ENCODE peak calls at places on chromosomes 6 and 20, in ten cellular contexts. T is prostate gland, N is fibroblast of lung, H is body of pancreas, P is heart left ventricle, L is Peyer's patch, Z is colonic mucosa, Y is transverse colon, D is neural progenitor cell, I is esophagus squamous epithelium. V is an unnamed sample. For H3K36me3, the result is how much of the 10 kb centered on the place peaks cover.

GRCh38 chr6:80566361-80566760 is 459.9 kb downstream of the BCKDHB start:
- DNase-seq in T (no peak), N (no peak), Y (no peak), L (no peak), H (no peak), D (no peak), Z (no peak), I (no peak), P (no peak), V (no peak)

GRCh38 chr6:36962874-36963273 is 8.3 kb downstream of the PI16 start:
- DNase-seq in I (no peak), D (peak), N (peak), P (peak), T (no peak), H (peak), Z (peak), Y (peak), L (peak), V (peak)

GRCh38 chr20:22338140-22338708 is 246.1 kb downstream of the FOXA2 start:
- DNase-seq in P (no peak), N (no peak), Y (no peak), D (no peak), T (no peak), Z (no peak), I (no peak), H (no peak), L (no peak), V (no peak)

GRCh38 chr20:63077705-63078104 is 70.9 kb upstream of the BHLHE23 start:
- DNase-seq in T (no peak), L (no peak), N (no peak), Y (no peak), Z (no peak), P (no peak), H (no peak), I (no peak), D (no peak), V (no peak)

GRCh38 chr6:71258078-71258866 is 30.3 kb upstream of the OGFRL1 start:
- DNase-seq in L (no peak), H (no peak), Y (no peak), N (no peak), P (no peak), D (no peak), I (no peak), T (no peak), Z (no peak), V (no peak)

GRCh38 chr6:163231356-163232014 is 183.0 kb upstream of the QKI start:
- DNase-seq in D (no peak), N (no peak), T (no peak), Z (no peak), H (no peak), P (no peak), L (no peak), Y (no peak), I (no peak), V (peak)

GRCh38 chr6:27672113-27672799 is 199.4 kb upstream of the ZNF184 start:
- DNase-seq in Z (peak), P (no peak), Y (peak), T (no peak), L (no peak), N (peak), I (no peak), H (no peak), D (peak), V (peak)

GRCh38 chr6:6234963-6235362 is 85.5 kb downstream of the F13A1 start:
- DNase-seq in N (no peak), T (no peak), P (no peak), Z (no peak), Y (no peak), H (no peak), D (no peak), L (no peak), I (no peak), V (no peak)

GRCh38 chr6:121839891-121840290 is 404.4 kb downstream of the GJA1 start:
- DNase-seq in P (no peak), Y (no peak), N (no peak), L (no peak), Z (no peak), D (no peak), H (no peak), I (no peak), T (no peak), V (peak)

GRCh38 chr20:57004416-57004815 is 262.0 kb downstream of the BMP7 start:
- DNase-seq in D (no peak), L (no peak), N (no peak), Z (no peak), T (no peak), H (no peak), I (no peak), P (no peak), Y (no peak), V (no peak)

GRCh38 chr20:15702161-15702560 is 871.1 kb downstream of the KIF16B start:
- DNase-seq in H (no peak), N (peak), L (no peak), T (no peak), I (no peak), D (no peak), Z (no peak), P (no peak), Y (no peak), V (peak)

GRCh38 chr6:23349521-23350147 is 776.4 kb upstream of the NRSN1 start:
- DNase-seq in Y (no peak), Z (no peak), N (peak), I (no peak), D (no peak), H (no peak), P (no peak), T (no peak), L (no peak), V (peak)

GRCh38 chr6:164578616-164579015 is 730.8 kb downstream of the C6orf118 start:
- DNase-seq in Z (no peak), T (no peak), L (no peak), P (no peak), I (no peak), H (no peak), Y (no peak), N (no peak), D (no peak), V (no peak)

GRCh38 chr6:16403831-16404230 is 165.4 kb downstream of the GMPR start:
- DNase-seq in T (no peak), Y (no peak), Z (no peak), L (no peak), I (no peak), P (no peak), H (no peak), D (no peak), N (peak), V (no peak)
- TF ChIP-seq CTCF in T (no peak), Y (no peak), Z (no peak), L (no peak), I (no peak), P (peak), H (no peak), D (no peak), N (peak), V (no peak)

DNA sequence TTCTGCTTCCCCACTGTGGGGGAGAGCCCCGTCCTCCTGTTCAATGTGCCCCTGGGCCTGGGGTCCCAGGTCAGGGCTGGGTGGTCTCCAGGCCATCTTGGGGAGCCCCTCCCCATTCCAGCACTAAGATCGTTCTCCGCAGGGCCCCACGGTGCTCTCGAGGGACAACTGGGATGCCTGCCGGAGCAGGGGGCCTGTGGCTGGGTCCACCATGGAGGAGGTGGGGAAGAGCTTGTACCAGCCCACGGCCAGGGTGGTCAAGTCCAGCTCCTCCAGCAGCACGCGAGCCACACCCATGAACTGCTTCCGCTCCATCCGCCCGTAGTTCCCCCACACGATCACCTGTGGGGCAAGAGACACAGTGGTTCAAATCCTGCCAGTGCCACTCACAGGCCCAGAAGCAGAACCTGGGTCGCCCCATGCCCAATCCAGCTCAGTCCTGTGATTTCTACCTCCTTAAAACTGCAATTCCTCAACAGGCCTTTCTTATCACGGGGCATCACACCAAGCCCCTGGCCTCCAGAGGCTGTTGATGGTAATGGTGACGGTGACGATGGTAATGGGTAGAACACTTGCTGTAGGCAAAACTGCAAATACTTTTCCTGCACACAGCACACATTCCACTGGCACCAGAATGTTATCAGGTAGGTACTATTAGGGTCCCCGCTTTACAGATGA is 10.5 kb downstream of the KCNK15 start:
- DNase-seq in L (no peak), P (no peak), Y (no peak), Z (no peak), T (no peak), D (no peak), I (no peak), N (no peak), H (no peak), V (no peak)
- H3K36me3 ChIP-seq in L (under half), P (under half), Y (under half), Z (under half), T (under half), D (under half), I (under half), N (under half), H (under half), V (under half)

GRCh38 chr6:154507209-154507898 is 3.1 kb downstream of the CNKSR3 start:
- DNase-seq in T (no peak), D (no peak), L (no peak), Y (no peak), H (no peak), P (no peak), N (no peak), I (no peak), Z (peak), V (no peak)

GRCh38 chr6:154510144-154510905 is at the start of gene CNKSR3:
- DNase-seq in N (peak), I (no peak), D (peak), Y (peak), H (peak), L (peak), P (peak), Z (peak), T (peak), V (peak)

GRCh38 chr6:154509421-154510143 is 903 bp downstream of the CNKSR3 start:
- DNase-seq in Z (peak), N (peak), L (peak), Y (peak), P (peak), I (no peak), H (peak), D (peak), T (peak), V (no peak)

GRCh38 chr6:154506108-154506507 is 4.4 kb downstream of the CNKSR3 start:
- DNase-seq in L (no peak), P (no peak), H (no peak), I (no peak), Z (no peak), T (no peak), N (no peak), D (no peak), Y (no peak), V (no peak)

GRCh38 chr6:154508573-154509375 is 1.7 kb downstream of the CNKSR3 start:
- DNase-seq in N (peak), Y (peak), Z (peak), D (no peak), T (peak), L (peak), I (no peak), P (no peak), H (no peak), V (peak)
- H3K4me3 ChIP-seq in N (peak), Y (peak), Z (peak), D (peak), T (peak), L (peak), I (peak), P (peak), H (peak), V (peak)

DNA sequence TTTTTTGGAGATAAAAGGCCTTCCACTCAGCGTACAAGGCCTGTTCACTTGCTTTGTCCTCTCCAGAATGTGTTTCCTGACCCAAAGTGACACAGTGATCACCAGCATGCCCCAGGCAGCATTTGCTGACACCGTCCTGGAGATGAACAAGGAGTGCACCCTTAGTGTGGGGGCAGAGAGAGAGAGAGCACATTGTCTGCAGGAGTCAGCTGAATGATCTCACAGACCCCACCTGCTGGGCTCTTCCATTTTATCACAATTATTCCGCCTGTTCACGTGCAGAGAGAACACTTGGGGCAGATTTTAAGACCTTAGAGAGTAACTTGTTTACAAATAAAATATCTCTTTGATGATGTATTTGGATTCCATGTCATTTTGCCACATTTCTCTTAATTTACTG is 22.4 kb upstream of the MAS1L start:
- DNase-seq in D (peak), L (no peak), T (no peak), H (no peak), I (no peak), Y (no peak), N (no peak), P (no peak), Z (no peak), V (no peak)
- TF ChIP-seq CTCF in D (no peak), L (no peak), T (no peak), H (no peak), I (no peak), Y (no peak), N (no peak), P (no peak), Z (no peak), V (no peak)

DNA sequence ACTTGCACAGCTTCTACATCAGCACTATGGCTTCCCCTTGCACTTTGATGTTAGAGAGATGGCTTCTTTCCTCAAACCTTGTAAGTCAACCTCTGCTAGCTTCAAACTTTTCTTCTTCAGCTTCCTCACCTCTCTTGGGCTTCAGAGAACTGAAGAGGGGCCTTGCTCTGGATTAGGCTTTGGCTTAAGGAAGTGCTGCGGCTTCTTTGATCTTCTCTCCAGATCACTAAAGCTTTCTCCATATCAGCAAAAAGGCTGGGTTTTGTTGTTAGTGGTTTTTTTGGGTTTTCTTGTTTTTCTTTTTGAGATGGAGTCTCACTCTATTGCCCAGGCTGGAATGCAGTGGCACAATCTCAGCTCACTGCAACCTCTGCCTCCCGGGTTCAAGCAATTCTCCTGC is 24.0 kb downstream of the CDK5RAP1 start:
- DNase-seq in D (no peak), Y (no peak), H (no peak), Z (no peak), P (no peak), I (no peak), T (no peak), N (no peak), L (no peak), V (no peak)
- H3K36me3 ChIP-seq in D (under half), Y (under half), H (under half), Z (under half), P (under half), I (half or more), T (under half), N (under half), L (under half), V (under half)

GRCh38 chr6:158909938-158910337 is 90.1 kb downstream of the RSPH3 start:
- DNase-seq in H (no peak), Z (no peak), I (no peak), Y (no peak), P (no peak), T (no peak), D (peak), N (no peak), L (no peak), V (peak)
- H3K4me3 ChIP-seq in H (no peak), Z (no peak), I (no peak), Y (no peak), P (no peak), T (no peak), D (peak), N (no peak), L (no peak), V (no peak)

DNA sequence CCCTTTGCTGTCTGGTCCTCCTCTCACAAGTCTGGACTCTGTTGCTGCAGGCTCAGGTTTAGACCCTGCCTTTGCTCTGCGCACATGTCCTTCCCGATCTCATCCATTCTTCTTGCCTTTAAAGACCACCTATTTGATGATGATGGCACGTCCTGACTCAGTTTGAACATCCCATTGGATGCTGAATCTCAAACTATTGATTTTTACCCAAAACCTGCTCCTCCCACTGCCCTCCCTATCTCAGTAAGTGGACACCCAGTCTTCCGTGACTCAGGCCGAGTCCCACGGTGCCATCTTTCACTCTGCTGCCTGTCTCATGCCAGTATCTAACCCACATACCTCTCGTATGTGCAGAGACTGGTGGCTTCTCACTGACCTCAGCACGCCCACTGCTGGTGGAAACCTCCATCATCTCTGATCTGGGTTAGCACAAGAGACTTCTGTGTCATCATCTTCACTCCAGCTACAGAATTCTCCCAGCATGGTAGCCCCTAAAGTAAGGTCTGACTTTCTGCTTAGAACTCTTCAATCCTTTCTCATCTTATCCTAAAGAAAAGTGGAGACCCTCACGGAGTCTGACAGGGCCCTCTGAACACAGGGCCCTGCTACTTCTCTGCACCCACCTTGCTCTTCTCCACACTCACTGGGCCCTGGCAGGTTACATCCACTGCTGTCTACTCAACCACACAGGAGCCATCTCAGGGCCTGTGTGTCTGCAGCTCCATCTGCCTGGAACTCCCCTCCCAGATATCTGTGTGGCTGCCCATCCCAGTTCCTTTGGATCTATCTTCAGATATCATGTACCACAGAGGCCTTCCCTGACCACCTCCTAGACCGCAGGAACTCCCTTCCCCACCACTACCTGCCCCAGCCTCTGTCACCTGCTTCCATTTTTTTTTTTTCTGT is 387.1 kb upstream of the AGPAT4 start:
- DNase-seq in Y (no peak), P (no peak), H (no peak), T (no peak), I (no peak), L (no peak), N (no peak), D (no peak), Z (no peak), V (no peak)
- TF ChIP-seq CTCF in Y (no peak), P (no peak), H (no peak), T (no peak), I (no peak), L (no peak), N (no peak), D (no peak), Z (no peak), V (no peak)